ENCODE peak calls at places on chromosome 12, in five cellular contexts. M is stimulated activated CD4-positive, alpha-beta T cell treated with anti-CD3 and anti-CD28 coated beads, Interleukin-15, amount 100 ng/mL, for 24 hours; Z is GM04503; B is T-helper 2 cell; P is CD4-positive, alpha-beta memory T cell. F is an unnamed sample.

GRCh38 chr12:104863549-104863948 is 94.5 kb downstream of the SLC41A2 start:
- DNase-seq in M (no peak), Z (no peak), B (no peak), P (no peak), F (no peak)

GRCh38 chr12:128801879-128802391 is 21.8 kb downstream of the SLC15A4 start:
- DNase-seq in M (no peak), Z (no peak), B (no peak), P (no peak), F (no peak)

GRCh38 chr12:117188961-117189724 is 1.1 kb downstream of the FBXO21 start:
- DNase-seq in M (no peak), Z (no peak), B (no peak), P (no peak), F (no peak)

GRCh38 chr12:32486158-32486557 is 86.8 kb downstream of the FGD4 start:
- DNase-seq in M (no peak), Z (no peak), B (no peak), P (no peak), F (no peak)

GRCh38 chr12:120368789-120369475 is at the start of gene MSI1:
- DNase-seq in M (peak), Z (no peak), B (no peak), P (no peak), F (no peak)

GRCh38 chr12:46339051-46339450 is 33.5 kb downstream of the SLC38A2 start:
- DNase-seq in M (no peak), Z (no peak), B (no peak), P (no peak), F (no peak)

GRCh38 chr12:107560906-107561285 is 124.7 kb upstream of the PWP1 start:
- DNase-seq in M (no peak), Z (no peak), B (no peak), P (no peak), F (no peak)

GRCh38 chr12:109134186-109134917 is 18.0 kb downstream of the ACACB start:
- DNase-seq in M (no peak), Z (no peak), B (no peak), P (no peak), F (no peak)

GRCh38 chr12:95473440-95473946 is 459 bp upstream of the METAP2 start:
- DNase-seq in M (peak), Z (no peak), B (peak), P (peak), F (peak)

GRCh38 chr12:91778938-91779400 is 366.7 kb downstream of the BTG1 start:
- DNase-seq in M (peak), Z (peak), B (no peak), P (peak), F (peak)

GRCh38 chr12:115916910-115917668 is 360.4 kb downstream of the MED13L start:
- DNase-seq in M (peak), Z (no peak), B (peak), P (peak), F (no peak)

GRCh38 chr12:43969882-43970281 is 134.0 kb downstream of the TMEM117 start:
- DNase-seq in M (no peak), Z (peak), B (no peak), P (no peak), F (no peak)

GRCh38 chr12:19200261-19200660 is 70.7 kb downstream of the PLEKHA5 start:
- DNase-seq in M (no peak), Z (no peak), B (no peak), P (no peak), F (no peak)

GRCh38 chr12:113325938-113326337 is 9.0 kb downstream of the SLC8B1 start:
- DNase-seq in M (no peak), Z (peak), B (no peak), P (no peak), F (no peak)

GRCh38 chr12:114628199-114628598 is 55.8 kb downstream of the TBX3 start:
- DNase-seq in M (no peak), Z (no peak), B (no peak), P (no peak), F (no peak)

GRCh38 chr12:123621101-123621500 is 12.4 kb downstream of the EIF2B1 start:
- DNase-seq in M (no peak), Z (no peak), B (no peak), P (no peak), F (no peak)

GRCh38 chr12:49961111-49961922 is at the start of gene AQP5:
- DNase-seq in M (no peak), Z (no peak), B (no peak), P (no peak), F (no peak)

GRCh38 chr12:123986374-123986920 is 13.4 kb downstream of the ZNF664 start:
- DNase-seq in M (no peak), Z (no peak), B (no peak), P (no peak), F (no peak)

GRCh38 chr12:112676526-112676925 is 115.0 kb upstream of the RPH3A start:
- DNase-seq in M (no peak), Z (no peak), B (no peak), P (no peak), F (no peak)

GRCh38 chr12:112130461-112130998 is 5.2 kb downstream of the TRAFD1 start:
- DNase-seq in M (no peak), Z (no peak), B (peak), P (no peak), F (no peak)

GRCh38 chr12:43730283-43730682 is 28.3 kb downstream of the PUS7L start:
- DNase-seq in M (no peak), Z (no peak), B (no peak), P (no peak), F (no peak)

GRCh38 chr12:19547258-19547657 is 108.0 kb downstream of the AEBP2 start:
- DNase-seq in M (no peak), Z (peak), B (no peak), P (no peak), F (no peak)

GRCh38 chr12:97672870-97673269 is 210.3 kb downstream of the RMST start:
- DNase-seq in M (no peak), Z (no peak), B (no peak), P (no peak), F (no peak)

GRCh38 chr12:11941601-11942360 is 129.0 kb upstream of the BCL2L14 start:
- DNase-seq in M (no peak), Z (peak), B (no peak), P (no peak), F (no peak)

GRCh38 chr12:25553083-25553482 is at the start of gene LMNTD1:
- DNase-seq in M (no peak), Z (peak), B (no peak), P (no peak), F (no peak)

GRCh38 chr12:100555722-100556121 is 17.8 kb upstream of the GAS2L3 start:
- DNase-seq in M (no peak), Z (no peak), B (no peak), P (no peak), F (no peak)

GRCh38 chr12:78403681-78404080 is 460.9 kb upstream of the SYT1 start:
- DNase-seq in M (no peak), Z (no peak), B (no peak), P (no peak), F (no peak)

GRCh38 chr12:74412607-74413230 is 124.9 kb upstream of the ATXN7L3B start:
- DNase-seq in M (no peak), Z (no peak), B (no peak), P (no peak), F (no peak)

GRCh38 chr12:75831413-75831812 is 200.2 kb downstream of the PHLDA1 start:
- DNase-seq in M (no peak), Z (no peak), B (no peak), P (no peak), F (no peak)

GRCh38 chr12:124769166-124769530 is 94.5 kb downstream of the SCARB1 start:
- DNase-seq in M (no peak), Z (no peak), B (no peak), P (no peak), F (no peak)

GRCh38 chr12:69240625-69240984 is 1.2 kb downstream of the CPSF6 start:
- DNase-seq in M (peak), Z (no peak), B (peak), P (peak), F (no peak)

GRCh38 chr12:13835657-13836056 is 145.7 kb downstream of the GRIN2B start:
- DNase-seq in M (no peak), Z (no peak), B (no peak), P (no peak), F (no peak)

GRCh38 chr12:33427071-33427470 is 12.5 kb downstream of the SYT10 start:
- DNase-seq in M (no peak), Z (no peak), B (no peak), P (no peak), F (no peak)

GRCh38 chr12:57534991-57535543 is 11.9 kb downstream of the DCTN2 start:
- DNase-seq in M (no peak), Z (no peak), B (no peak), P (no peak), F (no peak)

GRCh38 chr12:53782093-53782703 is 30.4 kb upstream of the CISTR start:
- DNase-seq in M (no peak), Z (no peak), B (no peak), P (no peak), F (no peak)

GRCh38 chr12:15846887-15847286 is 35.3 kb upstream of the STRAP start:
- DNase-seq in M (no peak), Z (peak), B (no peak), P (no peak), F (no peak)

GRCh38 chr12:48156648-48157015 is 683 bp downstream of the ASB8 start:
- DNase-seq in M (no peak), Z (no peak), B (no peak), P (no peak), F (no peak)

GRCh38 chr12:96238336-96239031 is 44.3 kb downstream of the ELK3 start:
- DNase-seq in M (no peak), Z (no peak), B (no peak), P (no peak), F (no peak)